ENCODE peak calls at places on chromosomes 6 and 20, in six cellular contexts. P is mesenchymal stem cell, A is IMR-90, F is H1, J is mesendoderm, B is trophoblast cell. H is an unnamed sample.
A peak's percentile ranks its signal among the peaks of the same experiment; 100 is the strongest.

GRCh38 chr20:25545171-25545570 is 40.2 kb downstream of the NINL start:
- DNase-seq in P (no peak), A (no peak), F (no peak), J (no peak), B (no peak), H (no peak)

GRCh38 chr6:80021131-80021530 is 16.7 kb downstream of the TTK start:
- DNase-seq in P (no peak), A (no peak), F (no peak), J (no peak), B (no peak), H (no peak)

GRCh38 chr6:256169-256568 is 36.1 kb upstream of the DUSP22 start:
- DNase-seq in P (no peak), A (no peak), F (no peak), J (no peak), B (no peak), H (no peak)

GRCh38 chr20:34302312-34302722 is 838 bp downstream of the AHCY start:
- DNase-seq in P (peak; percentile 72), A (peak; percentile 47), F (no peak), J (no peak), B (peak; percentile 70), H (no peak)

GRCh38 chr6:43990627-43991619 is 136.3 kb downstream of the MRPL14 start:
- DNase-seq in P (peak; percentile 95), A (peak; percentile 89), F (no peak), J (no peak), B (no peak), H (no peak)

GRCh38 chr6:27553123-27553904 is 80.4 kb upstream of the ZNF184 start:
- DNase-seq in P (peak; percentile 51), A (peak; percentile 57), F (peak; percentile 94), J (peak; percentile 98), B (peak; percentile 36), H (no peak)

GRCh38 chr6:148969679-148970078 is 222.8 kb downstream of the UST start:
- DNase-seq in P (peak; percentile 92), A (peak; percentile 95), F (no peak), J (no peak), B (peak; percentile 80), H (no peak)

GRCh38 chr6:166688901-166689300 is 61.9 kb upstream of the RPS6KA2 start:
- DNase-seq in P (no peak), A (no peak), F (no peak), J (no peak), B (no peak), H (no peak)

GRCh38 chr6:3789018-3789895 is 37.7 kb upstream of the PXDC1 start:
- DNase-seq in P (peak; percentile 34), A (peak; percentile 77), F (no peak), J (no peak), B (peak; percentile 99), H (no peak)

DNA sequence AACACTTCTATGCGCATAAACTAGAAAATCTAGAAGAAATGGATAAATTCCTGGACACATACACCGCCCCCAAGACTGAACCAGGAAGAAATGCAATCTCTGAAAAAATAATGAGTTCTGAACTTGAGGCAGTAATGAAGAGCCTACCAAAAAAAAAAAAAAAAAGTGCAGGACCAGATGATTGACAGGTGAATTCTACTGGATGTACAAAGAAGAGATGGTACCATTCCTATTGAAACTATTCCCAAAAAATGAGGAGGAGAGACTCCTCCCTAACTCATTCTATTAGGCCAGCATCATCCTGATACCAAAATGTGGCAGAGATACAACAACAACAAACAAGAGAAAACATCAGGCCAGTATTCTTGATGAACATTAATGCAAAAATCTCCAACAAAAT is 22.7 kb downstream of the HLA-C start:
- DNase-seq in P (no peak), A (no peak), F (no peak), J (no peak), B (no peak), H (no peak)
- H2BK120ac ChIP-seq in P (no peak overlapping the region), A (no peak overlapping the region), F (no peak overlapping the region), J (no peak overlapping the region), B (no peak overlapping the region), H (no peak overlapping the region)

GRCh38 chr20:22575737-22576136 is 8.6 kb downstream of the FOXA2 start:
- DNase-seq in P (no peak), A (no peak), F (no peak), J (peak; percentile 73), B (no peak), H (no peak)
- H3K4me3 ChIP-seq in P (no peak overlapping the region), A (no peak overlapping the region), F (no peak overlapping the region), J (no peak overlapping the region), B (no peak overlapping the region), H (no peak overlapping the region)

DNA sequence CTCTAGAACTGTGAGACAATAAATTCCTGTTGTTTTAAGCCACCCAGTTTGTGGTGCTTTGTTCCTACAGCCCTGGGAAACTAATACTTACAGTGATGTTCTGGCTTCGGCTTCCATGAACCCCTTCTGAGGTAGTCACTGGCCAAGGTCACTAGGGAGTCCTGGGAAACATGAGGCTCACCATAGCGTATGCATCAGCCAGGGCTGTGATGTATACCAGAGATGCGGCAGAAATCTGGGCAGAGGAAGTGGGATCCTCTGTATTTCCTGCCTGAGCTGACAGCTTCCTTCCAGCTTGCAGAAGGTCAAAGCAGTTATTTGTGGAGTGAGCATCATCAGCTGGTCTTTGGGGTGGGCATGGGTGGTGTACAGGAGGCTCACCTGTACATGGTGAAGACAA is 27.9 kb downstream of the KAT14 start:
- DNase-seq in P (no peak), A (peak; percentile 12), F (no peak), J (no peak), B (no peak), H (no peak)
- H2BK120ac ChIP-seq in P (no peak overlapping the region), A (no peak overlapping the region), F (no peak overlapping the region), J (no peak overlapping the region), B (no peak overlapping the region), H (no peak overlapping the region)

GRCh38 chr6:75424610-75425548 is 68.7 kb downstream of the FILIP1 start:
- DNase-seq in P (no peak), A (peak; percentile 43), F (no peak), J (no peak), B (no peak), H (no peak)
- H3K4me3 ChIP-seq in P (no peak overlapping the region), A (no peak overlapping the region), F (no peak overlapping the region), J (no peak overlapping the region), B (no peak overlapping the region), H (no peak overlapping the region)

GRCh38 chr6:139325686-139326085 is 33.9 kb upstream of the TXLNB start:
- DNase-seq in P (no peak), A (no peak), F (no peak), J (no peak), B (no peak), H (no peak)

GRCh38 chr6:139325003-139325600 is 33.3 kb upstream of the TXLNB start:
- DNase-seq in P (no peak), A (no peak), F (no peak), J (no peak), B (no peak), H (no peak)

GRCh38 chr6:139329224-139329623 is 37.4 kb upstream of the TXLNB start:
- DNase-seq in P (no peak), A (no peak), F (no peak), J (no peak), B (no peak), H (no peak)

GRCh38 chr6:139327038-139327437 is 35.2 kb upstream of the TXLNB start:
- DNase-seq in P (no peak), A (no peak), F (no peak), J (no peak), B (no peak), H (no peak)

GRCh38 chr6:139323511-139324445 is 32.0 kb upstream of the TXLNB start:
- DNase-seq in P (peak; percentile 88), A (peak; percentile 75), F (peak; percentile 56), J (peak; percentile 91), B (peak; percentile 49), H (peak; percentile 26)
- H2BK120ac ChIP-seq in P (no peak overlapping the region), A (peak overlapping the region; percentile 14), F (no peak overlapping the region), J (no peak overlapping the region), B (peak overlapping the region; percentile 30), H (no peak overlapping the region)

GRCh38 chr6:142301421-142302391 is at the start of gene ADGRG6:
- DNase-seq in P (peak; percentile 54), A (peak; percentile 28), F (peak; percentile 82), J (peak; percentile 77), B (peak; percentile 75), H (peak; percentile 57)
- H3K4me3 ChIP-seq in P (peak within 1 kb of the TSS; percentile 81), A (peak within 1 kb of the TSS; percentile 70), F (peak within 1 kb of the TSS; percentile 75), J (peak within 1 kb of the TSS; percentile 47), B (peak within 1 kb of the TSS; percentile 81), H (peak within 1 kb of the TSS; percentile 90)

GRCh38 chr6:82248233-82248735 is 740 bp upstream of the IBTK start:
- DNase-seq in P (peak; percentile 68), A (peak; percentile 65), F (no peak), J (peak; percentile 75), B (no peak), H (no peak)

GRCh38 chr6:82245376-82245775 is 2.2 kb downstream of the IBTK start:
- DNase-seq in P (no peak), A (no peak), F (no peak), J (no peak), B (no peak), H (no peak)

GRCh38 chr6:82246370-82246769 is 1.2 kb downstream of the IBTK start:
- DNase-seq in P (no peak), A (no peak), F (no peak), J (no peak), B (no peak), H (no peak)

GRCh38 chr6:82247634-82248232 is at the start of gene IBTK:
- DNase-seq in P (peak; percentile 96), A (peak; percentile 88), F (peak; percentile 98), J (peak; percentile 97), B (peak; percentile 96), H (peak; percentile 82)

GRCh38 chr6:82246802-82247633 is 526 bp downstream of the IBTK start:
- DNase-seq in P (peak; percentile 78), A (peak; percentile 30), F (no peak), J (peak; percentile 91), B (peak; percentile 77), H (peak; percentile 58)
- H2BK120ac ChIP-seq in P (peak overlapping the region; percentile 3), A (peak overlapping the region; percentile 78), F (no peak overlapping the region), J (no peak overlapping the region), B (peak overlapping the region; percentile 37), H (no peak overlapping the region)

GRCh38 chr6:22899446-22899845 is 330.1 kb downstream of the HDGFL1 start:
- DNase-seq in P (no peak), A (no peak), F (no peak), J (no peak), B (no peak), H (no peak)
- H3K4me3 ChIP-seq in P (no peak overlapping the region), A (no peak overlapping the region), F (no peak overlapping the region), J (no peak overlapping the region), B (no peak overlapping the region), H (no peak overlapping the region)

GRCh38 chr20:39252035-39252434 is 289.9 kb downstream of the DHX35 start:
- DNase-seq in P (no peak), A (no peak), F (no peak), J (no peak), B (no peak), H (no peak)
- H2BK120ac ChIP-seq in P (no peak overlapping the region), A (no peak overlapping the region), F (no peak overlapping the region), J (no peak overlapping the region), B (no peak overlapping the region), H (no peak overlapping the region)